ENCODE peak calls at places on chromosomes 5 and 9, in ten cellular contexts. K, Z, B, N, J, P, A, V, E and R are unnamed samples.

GRCh38 chr9:80074439-80074838 is 502.7 kb downstream of the TLE4 start:
- DNase-seq in K (no peak), Z (no peak), B (no peak), N (no peak), J (no peak), P (no peak), A (no peak), V (no peak), E (no peak), R (no peak)

GRCh38 chr5:116454417-116454927 is 120.2 kb downstream of the SEMA6A start:
- DNase-seq in K (no peak), Z (no peak), B (peak), N (no peak), J (no peak), P (peak), A (no peak), V (no peak), E (peak), R (no peak)

GRCh38 chr9:129567842-129568559 is 52.9 kb downstream of the C9orf50 start:
- DNase-seq in K (no peak), Z (no peak), B (peak), N (no peak), J (no peak), P (no peak), A (no peak), V (no peak), E (no peak), R (no peak)

GRCh38 chr9:16099901-16100300 is 547.1 kb downstream of the CCDC171 start:
- DNase-seq in K (no peak), Z (no peak), B (no peak), N (no peak), J (no peak), P (no peak), A (no peak), V (no peak), E (no peak), R (no peak)

GRCh38 chr5:151618907-151619306 is 27.8 kb upstream of the FAT2 start:
- DNase-seq in K (no peak), Z (no peak), B (peak), N (no peak), J (no peak), P (no peak), A (no peak), V (peak), E (no peak), R (no peak)

GRCh38 chr5:24444439-24444838 is 200.3 kb downstream of the CDH10 start:
- DNase-seq in K (no peak), Z (no peak), B (no peak), N (no peak), J (no peak), P (no peak), A (no peak), V (no peak), E (no peak), R (no peak)

GRCh38 chr5:132830436-132831094 is at the start of gene SHROOM1:
- DNase-seq in K (peak), Z (no peak), B (peak), N (no peak), J (no peak), P (no peak), A (peak), V (peak), E (peak), R (no peak)

GRCh38 chr5:36600847-36601527 is 5.4 kb upstream of the SLC1A3 start:
- DNase-seq in K (no peak), Z (no peak), B (no peak), N (no peak), J (no peak), P (no peak), A (no peak), V (no peak), E (no peak), R (no peak)

GRCh38 chr9:78032599-78033457 is 1.2 kb upstream of the GNAQ start:
- DNase-seq in K (no peak), Z (no peak), B (peak), N (no peak), J (no peak), P (no peak), A (no peak), V (no peak), E (no peak), R (no peak)

GRCh38 chr5:100904259-100904822 is 1.3 kb upstream of the ST8SIA4 start:
- DNase-seq in K (no peak), Z (peak), B (peak), N (peak), J (no peak), P (no peak), A (no peak), V (no peak), E (no peak), R (no peak)

GRCh38 chr5:38468202-38468656 is 88.2 kb downstream of the LIFR start:
- DNase-seq in K (peak), Z (no peak), B (no peak), N (no peak), J (no peak), P (peak), A (no peak), V (no peak), E (no peak), R (no peak)

GRCh38 chr5:40165789-40166728 is 513.7 kb upstream of the PTGER4 start:
- DNase-seq in K (no peak), Z (no peak), B (peak), N (no peak), J (peak), P (no peak), A (no peak), V (no peak), E (no peak), R (no peak)

GRCh38 chr9:27749838-27750237 is 176.6 kb upstream of the C9orf72 start:
- DNase-seq in K (no peak), Z (no peak), B (peak), N (no peak), J (no peak), P (no peak), A (no peak), V (no peak), E (no peak), R (no peak)

GRCh38 chr5:128674837-128675446 is 136.9 kb upstream of the FBN2 start:
- DNase-seq in K (no peak), Z (no peak), B (peak), N (no peak), J (peak), P (no peak), A (peak), V (no peak), E (no peak), R (peak)

GRCh38 chr9:98807070-98807810 is at the start of gene GALNT12:
- DNase-seq in K (no peak), Z (peak), B (peak), N (peak), J (peak), P (no peak), A (peak), V (no peak), E (no peak), R (no peak)

GRCh38 chr9:134206317-134207300 is 42.2 kb upstream of the RNU6ATAC start:
- DNase-seq in K (peak), Z (peak), B (no peak), N (no peak), J (no peak), P (no peak), A (no peak), V (no peak), E (no peak), R (no peak)

GRCh38 chr9:127664678-127665507 is 41.9 kb upstream of the CFAP157 start:
- DNase-seq in K (no peak), Z (no peak), B (no peak), N (no peak), J (no peak), P (peak), A (no peak), V (no peak), E (no peak), R (no peak)

GRCh38 chr9:128595471-128595870 is 43.1 kb downstream of the SPTAN1 start:
- DNase-seq in K (no peak), Z (no peak), B (no peak), N (no peak), J (no peak), P (no peak), A (no peak), V (no peak), E (no peak), R (no peak)

GRCh38 chr9:121369595-121370265 is at the start of gene STOM:
- DNase-seq in K (peak), Z (peak), B (no peak), N (peak), J (peak), P (peak), A (no peak), V (peak), E (no peak), R (peak)

GRCh38 chr5:115986358-115986757 is 24.1 kb downstream of the LVRN start:
- DNase-seq in K (no peak), Z (no peak), B (no peak), N (no peak), J (no peak), P (no peak), A (no peak), V (no peak), E (no peak), R (no peak)

GRCh38 chr5:159257629-159258283 is 5.3 kb upstream of the UBLCP1 start:
- DNase-seq in K (no peak), Z (no peak), B (no peak), N (no peak), J (no peak), P (no peak), A (no peak), V (no peak), E (no peak), R (no peak)

GRCh38 chr9:36828574-36829141 is 205.4 kb downstream of the PAX5 start:
- DNase-seq in K (peak), Z (no peak), B (no peak), N (no peak), J (no peak), P (no peak), A (no peak), V (peak), E (no peak), R (no peak)

GRCh38 chr9:105760053-105760452 is 65.7 kb downstream of the TMEM38B start:
- DNase-seq in K (no peak), Z (no peak), B (peak), N (no peak), J (no peak), P (no peak), A (no peak), V (no peak), E (no peak), R (no peak)

GRCh38 chr5:126614189-126614588 is 13.4 kb downstream of the PHAX start:
- DNase-seq in K (no peak), Z (no peak), B (no peak), N (no peak), J (no peak), P (no peak), A (no peak), V (no peak), E (no peak), R (no peak)

GRCh38 chr5:99034336-99034735 is 105.5 kb upstream of the CHD1 start:
- DNase-seq in K (no peak), Z (no peak), B (no peak), N (no peak), J (no peak), P (no peak), A (peak), V (no peak), E (no peak), R (no peak)

GRCh38 chr9:97518909-97519307 is 17.4 kb downstream of the TMOD1 start:
- DNase-seq in K (no peak), Z (no peak), B (no peak), N (no peak), J (no peak), P (peak), A (peak), V (no peak), E (no peak), R (no peak)

GRCh38 chr5:2709996-2710689 is 41.3 kb downstream of the IRX2 start:
- DNase-seq in K (peak), Z (no peak), B (no peak), N (no peak), J (no peak), P (no peak), A (no peak), V (no peak), E (no peak), R (no peak)

GRCh38 chr5:9034671-9035070 is 511.2 kb downstream of the SEMA5A start:
- DNase-seq in K (no peak), Z (no peak), B (no peak), N (no peak), J (no peak), P (no peak), A (no peak), V (no peak), E (no peak), R (no peak)

GRCh38 chr5:107415762-107416161 is 255.0 kb downstream of the EFNA5 start:
- DNase-seq in K (no peak), Z (no peak), B (no peak), N (no peak), J (no peak), P (no peak), A (no peak), V (no peak), E (no peak), R (no peak)

GRCh38 chr5:1838013-1838412 is 36.8 kb downstream of the NDUFS6 start:
- DNase-seq in K (peak), Z (no peak), B (no peak), N (no peak), J (no peak), P (no peak), A (no peak), V (no peak), E (no peak), R (no peak)

GRCh38 chr9:100933656-100934055 is 94.9 kb upstream of the PLPPR1 start:
- DNase-seq in K (no peak), Z (no peak), B (no peak), N (no peak), J (no peak), P (no peak), A (no peak), V (no peak), E (no peak), R (no peak)